ENCODE peak calls at places on chromosomes 4 and X, in five cellular contexts. R is IMR-90, B is K562, K is A549, O is H1. H is an unnamed sample.

GRCh38 chr4:48623182-48623780 is 133.2 kb downstream of the ZAR1 start:
- DNase-seq in R (no peak), B (peak; percentile 38), K (no peak), O (no peak), H (peak; percentile 62)

GRCh38 chr4:122052714-122053113 is 99.4 kb upstream of the BLTP1 start:
- DNase-seq in R (no peak), B (no peak), K (no peak), O (no peak), H (no peak)

GRCh38 chrX:44997282-44997813 is 124.4 kb downstream of the KDM6A start:
- DNase-seq in R (no peak), B (no peak), K (no peak), O (no peak), H (no peak)

GRCh38 chr4:153729901-153730300 is 29.9 kb downstream of the RNF175 start:
- DNase-seq in R (no peak), B (no peak), K (no peak), O (no peak), H (no peak)

GRCh38 chrX:151098996-151099395 is 77.4 kb upstream of the GPR50 start:
- DNase-seq in R (no peak), B (peak; percentile 16), K (no peak), O (no peak), H (no peak)

GRCh38 chrX:85836868-85837267 is 210.5 kb downstream of the CHM start:
- DNase-seq in R (peak; percentile 23), B (no peak), K (no peak), O (no peak), H (no peak)

GRCh38 chr4:7323461-7323871 is 111.3 kb downstream of the PSAPL1 start:
- DNase-seq in R (no peak), B (no peak), K (no peak), O (no peak), H (no peak)

GRCh38 chr4:168797738-168798375 is 212.2 kb downstream of the CBR4 start:
- DNase-seq in R (no peak), B (no peak), K (no peak), O (no peak), H (no peak)

GRCh38 chr4:180197471-180197870 is 2045.7 kb upstream of the TENM3 start:
- DNase-seq in R (no peak), B (no peak), K (no peak), O (no peak), H (no peak)

GRCh38 chr4:185914583-185915199 is 102.7 kb upstream of the SORBS2 start:
- DNase-seq in R (peak; percentile 82), B (no peak), K (no peak), O (no peak), H (peak; percentile 72)

GRCh38 chrX:68332156-68332823 is 101.0 kb downstream of the OPHN1 start:
- DNase-seq in R (no peak), B (no peak), K (no peak), O (no peak), H (no peak)

GRCh38 chr4:56927196-56927595 is 19.5 kb downstream of the REST start:
- DNase-seq in R (no peak), B (no peak), K (no peak), O (no peak), H (no peak)

DNA sequence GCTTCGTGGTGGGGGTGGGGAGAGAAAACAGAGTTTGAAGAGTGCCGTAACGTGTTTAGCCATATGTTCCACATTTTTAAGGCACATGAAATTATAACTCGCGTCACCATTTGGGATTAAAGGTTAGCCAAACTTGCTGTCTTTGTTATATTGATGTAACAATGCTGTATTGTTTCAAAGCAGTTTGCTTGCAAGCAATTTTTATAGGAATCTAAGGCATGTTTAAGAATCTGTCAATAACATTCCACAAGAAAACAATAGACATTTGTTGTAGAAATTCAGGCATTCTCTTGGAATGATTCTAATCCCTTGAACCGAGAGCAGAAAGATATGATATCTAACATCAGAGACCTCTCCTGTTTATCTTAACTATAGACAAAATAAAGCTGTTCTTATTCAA is 78.3 kb downstream of the CLDN22 start:
- DNase-seq in R (no peak), B (no peak), K (no peak), O (no peak), H (peak; percentile 85)
- TF ChIP-seq MAFK in R (no peak), B (no peak), K (no peak), O (no peak), H (peak; percentile 17)

GRCh38 chr4:171896426-171896825 is 83.2 kb downstream of the GALNTL6 start:
- DNase-seq in R (no peak), B (no peak), K (no peak), O (no peak), H (no peak)
- TF ChIP-seq MAFK in R (no peak), B (no peak), K (no peak), O (no peak), H (no peak)

DNA sequence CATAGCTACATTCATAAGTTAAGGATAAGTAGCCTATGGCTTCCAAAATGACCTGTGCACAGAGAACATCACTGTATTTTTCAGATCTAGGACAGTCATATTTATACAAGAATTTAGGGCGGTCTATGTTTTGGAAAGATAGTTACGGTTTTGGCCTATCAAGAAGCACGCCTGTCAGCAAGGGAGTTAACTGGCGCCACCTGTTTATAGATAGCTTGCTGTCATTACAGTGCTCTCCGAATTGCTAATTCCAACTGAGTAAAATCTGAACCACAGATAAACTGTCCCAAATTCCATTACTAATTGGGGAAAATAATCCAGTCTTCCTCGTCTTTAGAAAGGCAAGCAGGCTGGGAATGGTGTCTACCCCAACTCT is 641 bp downstream of the ABCB7 start:
- DNase-seq in R (peak; percentile 4), B (peak; percentile 12), K (peak; percentile 1), O (no peak), H (no peak)
- TF ChIP-seq MAFK in R (no peak), B (no peak), K (no peak), O (no peak), H (no peak)

GRCh38 chr4:105092768-105093167 is 53.9 kb upstream of the TET2 start:
- DNase-seq in R (peak; percentile 48), B (no peak), K (no peak), O (no peak), H (no peak)
- TF ChIP-seq MAFK in R (no peak), B (no peak), K (no peak), O (no peak), H (no peak)

DNA sequence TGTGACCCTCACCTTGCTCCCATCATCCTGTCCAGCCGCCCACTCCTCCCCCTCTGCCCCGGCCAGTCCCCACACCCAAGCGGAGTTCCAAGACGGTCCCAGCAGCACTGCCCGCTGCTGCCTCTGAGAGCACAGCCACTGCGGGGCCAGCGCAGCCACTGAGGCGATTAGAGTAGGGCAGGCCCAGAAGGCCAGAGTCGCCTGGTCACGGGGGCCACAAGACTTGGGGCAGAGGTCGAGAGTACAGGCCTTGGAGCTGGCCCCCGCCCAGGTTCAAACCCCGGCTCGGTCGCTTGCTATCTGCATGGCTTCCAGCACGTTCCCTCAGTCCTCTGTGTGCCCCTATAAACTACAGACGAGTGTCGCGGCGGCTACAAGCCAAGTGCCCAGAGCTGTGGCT is 53.2 kb upstream of the ADRA2C start:
- DNase-seq in R (no peak), B (no peak), K (no peak), O (no peak), H (no peak)
- TF ChIP-seq MAFK in R (no peak), B (no peak), K (no peak), O (no peak), H (no peak)

GRCh38 chr4:139534287-139534950 is 21.6 kb downstream of the SETD7 start:
- DNase-seq in R (no peak), B (no peak), K (no peak), O (no peak), H (no peak)

GRCh38 chr4:139535228-139535851 is 20.7 kb downstream of the SETD7 start:
- DNase-seq in R (no peak), B (no peak), K (peak; percentile 11), O (no peak), H (no peak)

GRCh38 chr4:139535852-139536234 is 20.2 kb downstream of the SETD7 start:
- DNase-seq in R (no peak), B (no peak), K (no peak), O (no peak), H (no peak)

GRCh38 chr4:139530833-139531427 is 25.1 kb downstream of the SETD7 start:
- DNase-seq in R (no peak), B (peak; percentile 67), K (peak; percentile 50), O (no peak), H (peak; percentile 35)

GRCh38 chr4:139532951-139533350 is 23.1 kb downstream of the SETD7 start:
- DNase-seq in R (peak; percentile 25), B (no peak), K (no peak), O (no peak), H (no peak)
- TF ChIP-seq MAFK in R (no peak), B (no peak), K (no peak), O (no peak), H (no peak)

GRCh38 chrX:78327370-78328048 is at the start of gene CYSLTR1:
- DNase-seq in R (no peak), B (no peak), K (no peak), O (no peak), H (no peak)

GRCh38 chrX:78331708-78332107 is 4.3 kb upstream of the CYSLTR1 start:
- DNase-seq in R (no peak), B (no peak), K (no peak), O (no peak), H (no peak)

GRCh38 chrX:78330068-78330467 is 2.7 kb upstream of the CYSLTR1 start:
- DNase-seq in R (no peak), B (no peak), K (no peak), O (no peak), H (no peak)

GRCh38 chrX:78330540-78330939 is 3.1 kb upstream of the CYSLTR1 start:
- DNase-seq in R (no peak), B (no peak), K (no peak), O (no peak), H (no peak)

DNA sequence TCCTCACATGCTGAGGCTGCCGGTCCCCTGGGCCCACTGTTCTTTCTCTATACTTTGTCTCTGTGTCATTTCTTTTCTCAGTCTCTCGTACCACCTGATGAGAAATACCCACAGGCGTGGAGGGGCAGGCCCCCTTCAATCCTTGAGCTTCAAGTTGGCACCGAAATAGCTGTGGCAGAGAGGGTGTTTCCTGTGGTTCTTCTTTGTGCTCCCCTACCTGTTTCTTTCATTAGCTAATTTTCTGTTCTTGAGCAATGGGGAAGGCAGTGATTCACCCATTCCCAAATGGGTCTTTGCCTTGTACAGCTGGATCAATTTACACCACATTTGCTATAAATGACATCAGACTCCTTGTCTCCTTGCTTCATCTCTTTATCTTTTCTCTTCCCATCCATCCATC is 2.1 kb upstream of the CYSLTR1 start:
- DNase-seq in R (no peak), B (no peak), K (no peak), O (no peak), H (no peak)
- TF ChIP-seq MAFK in R (no peak), B (no peak), K (no peak), O (no peak), H (no peak)